ENCODE peak calls at places on chromosomes 5 and 9, in ten cellular contexts. One of them, this sample, is unnamed.

GRCh38 chr9:14197459-14197858 is 116.5 kb downstream of the NFIB start:
- DNase-seq in HCT116: no peak
- DNase-seq in spleen: no peak
- DNase-seq in H1: no peak
- DNase-seq in GM12891: no peak
- DNase-seq in K562: no peak
- DNase-seq in GM23338: no peak
- DNase-seq in transverse colon: no peak
- DNase-seq in Panc1: no peak
- DNase-seq in stomach: no peak
- DNase-seq in this sample: no peak

GRCh38 chr9:134226221-134226930 is 62.0 kb upstream of the RNU6ATAC start:
- DNase-seq in HCT116: no peak
- DNase-seq in spleen: no peak
- DNase-seq in H1: no peak
- DNase-seq in GM12891: no peak
- DNase-seq in K562: no peak
- DNase-seq in GM23338: no peak
- DNase-seq in transverse colon: peak; percentile 46
- DNase-seq in Panc1: no peak
- DNase-seq in stomach: peak; percentile 37
- DNase-seq in this sample: no peak

GRCh38 chr9:138112090-138112748 is 234.6 kb downstream of the CACNA1B start:
- DNase-seq in HCT116: no peak
- DNase-seq in spleen: peak; percentile 37
- DNase-seq in H1: no peak
- DNase-seq in GM12891: no peak
- DNase-seq in K562: no peak
- DNase-seq in GM23338: no peak
- DNase-seq in transverse colon: no peak
- DNase-seq in Panc1: no peak
- DNase-seq in stomach: peak; percentile 14
- DNase-seq in this sample: no peak

GRCh38 chr5:116076496-116076895 is 8.3 kb upstream of the COMMD10 start:
- DNase-seq in HCT116: no peak
- DNase-seq in spleen: no peak
- DNase-seq in H1: no peak
- DNase-seq in GM12891: peak; percentile 26
- DNase-seq in K562: no peak
- DNase-seq in GM23338: no peak
- DNase-seq in transverse colon: no peak
- DNase-seq in Panc1: no peak
- DNase-seq in stomach: no peak
- DNase-seq in this sample: no peak

GRCh38 chr9:136728548-136729123 is 14.1 kb downstream of the LCN10 start:
- DNase-seq in HCT116: no peak
- DNase-seq in spleen: no peak
- DNase-seq in H1: no peak
- DNase-seq in GM12891: no peak
- DNase-seq in K562: peak; percentile 49
- DNase-seq in GM23338: peak; percentile 70
- DNase-seq in transverse colon: peak; percentile 31
- DNase-seq in Panc1: no peak
- DNase-seq in stomach: no peak
- DNase-seq in this sample: no peak

GRCh38 chr9:136629001-136629878 is 33.5 kb upstream of the EGFL7 start:
- DNase-seq in HCT116: no peak
- DNase-seq in spleen: peak; percentile 74
- DNase-seq in H1: no peak
- DNase-seq in GM12891: no peak
- DNase-seq in K562: no peak
- DNase-seq in GM23338: no peak
- DNase-seq in transverse colon: peak; percentile 46
- DNase-seq in Panc1: no peak
- DNase-seq in stomach: no peak
- DNase-seq in this sample: no peak

GRCh38 chr5:88813805-88814584 is 69.0 kb downstream of the MEF2C start:
- DNase-seq in HCT116: no peak
- DNase-seq in spleen: no peak
- DNase-seq in H1: no peak
- DNase-seq in GM12891: no peak
- DNase-seq in K562: peak; percentile 60
- DNase-seq in GM23338: peak; percentile 48
- DNase-seq in transverse colon: no peak
- DNase-seq in Panc1: no peak
- DNase-seq in stomach: no peak
- DNase-seq in this sample: no peak

GRCh38 chr5:157312492-157312891 is 46.6 kb downstream of the CYFIP2 start:
- DNase-seq in HCT116: peak; percentile 67
- DNase-seq in spleen: no peak
- DNase-seq in H1: no peak
- DNase-seq in GM12891: peak; percentile 52
- DNase-seq in K562: peak; percentile 59
- DNase-seq in GM23338: peak; percentile 65
- DNase-seq in transverse colon: peak; percentile 47
- DNase-seq in Panc1: peak; percentile 36
- DNase-seq in stomach: peak; percentile 43
- DNase-seq in this sample: no peak

GRCh38 chr5:142783601-142784291 is 13.6 kb downstream of the ARHGAP26 start:
- DNase-seq in HCT116: no peak
- DNase-seq in spleen: no peak
- DNase-seq in H1: no peak
- DNase-seq in GM12891: no peak
- DNase-seq in K562: no peak
- DNase-seq in GM23338: no peak
- DNase-seq in transverse colon: no peak
- DNase-seq in Panc1: no peak
- DNase-seq in stomach: no peak
- DNase-seq in this sample: peak; percentile 75

GRCh38 chr9:88748566-88749238 is 213.7 kb downstream of the NXNL2 start:
- DNase-seq in HCT116: no peak
- DNase-seq in spleen: peak; percentile 56
- DNase-seq in H1: no peak
- DNase-seq in GM12891: no peak
- DNase-seq in K562: no peak
- DNase-seq in GM23338: no peak
- DNase-seq in transverse colon: no peak
- DNase-seq in Panc1: no peak
- DNase-seq in stomach: no peak
- DNase-seq in this sample: peak; percentile 85

GRCh38 chr5:174559141-174559540 is 165.2 kb upstream of the MSX2 start:
- DNase-seq in HCT116: no peak
- DNase-seq in spleen: no peak
- DNase-seq in H1: no peak
- DNase-seq in GM12891: no peak
- DNase-seq in K562: no peak
- DNase-seq in GM23338: no peak
- DNase-seq in transverse colon: no peak
- DNase-seq in Panc1: no peak
- DNase-seq in stomach: no peak
- DNase-seq in this sample: no peak

GRCh38 chr5:40474250-40474649 is 205.5 kb upstream of the PTGER4 start:
- DNase-seq in HCT116: no peak
- DNase-seq in spleen: no peak
- DNase-seq in H1: peak; percentile 13
- DNase-seq in GM12891: no peak
- DNase-seq in K562: no peak
- DNase-seq in GM23338: peak; percentile 30
- DNase-seq in transverse colon: no peak
- DNase-seq in Panc1: no peak
- DNase-seq in stomach: no peak
- DNase-seq in this sample: no peak

GRCh38 chr5:169548315-169548714 is 35.3 kb upstream of the SPDL1 start:
- DNase-seq in HCT116: no peak
- DNase-seq in spleen: no peak
- DNase-seq in H1: no peak
- DNase-seq in GM12891: no peak
- DNase-seq in K562: no peak
- DNase-seq in GM23338: peak; percentile 55
- DNase-seq in transverse colon: no peak
- DNase-seq in Panc1: peak; percentile 33
- DNase-seq in stomach: no peak
- DNase-seq in this sample: no peak

GRCh38 chr5:172370648-172371248 is 83.6 kb downstream of the SH3PXD2B start:
- DNase-seq in HCT116: peak; percentile 33
- DNase-seq in spleen: no peak
- DNase-seq in H1: no peak
- DNase-seq in GM12891: no peak
- DNase-seq in K562: peak; percentile 56
- DNase-seq in GM23338: peak; percentile 87
- DNase-seq in transverse colon: no peak
- DNase-seq in Panc1: no peak
- DNase-seq in stomach: peak; percentile 37
- DNase-seq in this sample: no peak

GRCh38 chr5:146722361-146722779 is 156.2 kb downstream of the PPP2R2B start:
- DNase-seq in HCT116: no peak
- DNase-seq in spleen: no peak
- DNase-seq in H1: no peak
- DNase-seq in GM12891: no peak
- DNase-seq in K562: no peak
- DNase-seq in GM23338: no peak
- DNase-seq in transverse colon: no peak
- DNase-seq in Panc1: no peak
- DNase-seq in stomach: no peak
- DNase-seq in this sample: no peak

GRCh38 chr5:17024686-17025180 is 88.6 kb upstream of the MYO10 start:
- DNase-seq in HCT116: no peak
- DNase-seq in spleen: no peak
- DNase-seq in H1: no peak
- DNase-seq in GM12891: no peak
- DNase-seq in K562: no peak
- DNase-seq in GM23338: no peak
- DNase-seq in transverse colon: no peak
- DNase-seq in Panc1: no peak
- DNase-seq in stomach: no peak
- DNase-seq in this sample: no peak

DNA sequence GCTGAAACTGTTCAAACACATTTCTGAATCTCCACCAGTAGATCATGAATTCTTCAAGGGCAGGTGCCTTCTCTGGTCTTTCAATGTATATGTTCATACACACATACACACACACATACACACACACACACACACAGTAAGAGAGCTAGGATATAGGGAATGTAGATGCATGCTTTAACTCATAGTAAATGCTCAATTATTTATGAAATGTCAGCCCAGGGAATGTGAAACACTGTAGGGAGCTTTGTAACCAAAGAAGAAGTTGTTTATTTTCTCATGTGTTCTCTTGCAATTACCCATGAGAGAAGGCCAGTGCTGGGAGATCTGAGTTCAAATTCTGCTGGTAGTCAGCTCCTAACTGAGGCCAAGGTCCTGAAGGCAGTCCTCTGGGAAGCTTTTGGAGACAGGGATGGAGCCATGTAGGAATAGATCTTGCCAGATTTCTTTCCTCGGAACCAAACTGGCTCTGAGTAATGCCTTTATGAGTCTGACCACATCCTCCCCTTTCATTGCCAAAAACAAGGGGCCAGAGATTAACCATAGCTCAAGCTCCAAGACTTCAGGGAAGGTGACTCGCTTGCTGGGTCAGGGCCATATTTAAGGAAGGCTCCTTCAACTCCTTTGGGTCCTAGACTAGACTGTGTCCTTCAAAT is 487.0 kb upstream of the TNC start:
- DNase-seq in HCT116: no peak
- DNase-seq in spleen: no peak
- DNase-seq in H1: no peak
- DNase-seq in GM12891: no peak
- DNase-seq in K562: no peak
- DNase-seq in GM23338: no peak
- DNase-seq in transverse colon: no peak
- DNase-seq in Panc1: no peak
- DNase-seq in stomach: no peak
- DNase-seq in this sample: no peak
- TF ChIP-seq POLR2AphosphoS5 in HCT116: no peak
- TF ChIP-seq POLR2AphosphoS5 in spleen: no peak
- TF ChIP-seq POLR2AphosphoS5 in H1: no peak
- TF ChIP-seq POLR2AphosphoS5 in GM12891: no peak
- TF ChIP-seq POLR2AphosphoS5 in K562: no peak
- TF ChIP-seq POLR2AphosphoS5 in GM23338: no peak
- TF ChIP-seq POLR2AphosphoS5 in transverse colon: no peak
- TF ChIP-seq POLR2AphosphoS5 in Panc1: no peak
- TF ChIP-seq POLR2AphosphoS5 in stomach: no peak
- TF ChIP-seq POLR2AphosphoS5 in this sample: no peak

DNA sequence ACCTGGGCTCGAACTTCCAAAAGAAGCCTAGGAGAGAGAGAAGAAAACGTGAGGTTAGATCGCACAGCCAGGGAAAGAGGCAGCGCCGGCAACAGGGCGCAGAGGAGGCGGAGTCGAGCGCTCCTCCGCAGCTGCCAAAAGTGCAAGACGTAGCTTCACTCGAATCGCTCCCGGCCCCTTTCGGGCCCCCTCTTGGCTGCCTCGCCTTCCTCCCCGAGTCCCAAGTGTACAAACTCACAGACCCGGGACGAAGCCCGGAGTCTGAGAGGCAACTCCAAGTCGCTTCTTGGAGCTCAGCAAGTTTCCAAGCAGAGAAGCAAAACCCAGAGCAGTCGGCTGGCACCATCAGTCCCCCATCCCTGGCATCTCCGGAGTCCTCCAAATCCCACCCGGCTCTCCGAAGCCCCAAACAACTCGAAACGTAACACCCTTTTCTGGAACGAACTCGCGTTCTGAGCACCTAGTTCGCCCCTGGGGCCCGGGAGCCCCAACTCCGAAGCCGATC is 1.2 kb downstream of the MIER3 start:
- DNase-seq in HCT116: peak; percentile 13
- DNase-seq in spleen: peak; percentile 89
- DNase-seq in H1: no peak
- DNase-seq in GM12891: peak; percentile 38
- DNase-seq in K562: peak; percentile 80
- DNase-seq in GM23338: peak; percentile 75
- DNase-seq in transverse colon: peak; percentile 76
- DNase-seq in Panc1: no peak
- DNase-seq in stomach: peak; percentile 66
- DNase-seq in this sample: peak; percentile 86
- TF ChIP-seq POLR2AphosphoS5 in HCT116: no peak
- TF ChIP-seq POLR2AphosphoS5 in spleen: peak; percentile 53
- TF ChIP-seq POLR2AphosphoS5 in H1: peak; percentile 45
- TF ChIP-seq POLR2AphosphoS5 in GM12891: no peak
- TF ChIP-seq POLR2AphosphoS5 in K562: peak; percentile 16
- TF ChIP-seq POLR2AphosphoS5 in GM23338: no peak
- TF ChIP-seq POLR2AphosphoS5 in transverse colon: peak; percentile 47
- TF ChIP-seq POLR2AphosphoS5 in Panc1: no peak
- TF ChIP-seq POLR2AphosphoS5 in stomach: no peak
- TF ChIP-seq POLR2AphosphoS5 in this sample: peak; percentile 19

GRCh38 chr9:129027685-129028191 is 393 bp downstream of the SH3GLB2 start:
- DNase-seq in HCT116: no peak
- DNase-seq in spleen: peak; percentile 96
- DNase-seq in H1: no peak
- DNase-seq in GM12891: peak; percentile 59
- DNase-seq in K562: peak; percentile 56
- DNase-seq in GM23338: peak; percentile 71
- DNase-seq in transverse colon: peak; percentile 77
- DNase-seq in Panc1: no peak
- DNase-seq in stomach: peak; percentile 78
- DNase-seq in this sample: peak; percentile 85
- TF ChIP-seq POLR2AphosphoS5 in HCT116: no peak
- TF ChIP-seq POLR2AphosphoS5 in spleen: peak; percentile 10
- TF ChIP-seq POLR2AphosphoS5 in H1: no peak
- TF ChIP-seq POLR2AphosphoS5 in GM12891: no peak
- TF ChIP-seq POLR2AphosphoS5 in K562: no peak
- TF ChIP-seq POLR2AphosphoS5 in GM23338: no peak
- TF ChIP-seq POLR2AphosphoS5 in transverse colon: no peak
- TF ChIP-seq POLR2AphosphoS5 in Panc1: no peak
- TF ChIP-seq POLR2AphosphoS5 in stomach: no peak
- TF ChIP-seq POLR2AphosphoS5 in this sample: no peak

GRCh38 chr5:1973391-1974013 is 90.8 kb upstream of the IRX4 start:
- DNase-seq in HCT116: peak; percentile 2
- DNase-seq in spleen: peak; percentile 41
- DNase-seq in H1: no peak
- DNase-seq in GM12891: no peak
- DNase-seq in K562: no peak
- DNase-seq in GM23338: no peak
- DNase-seq in transverse colon: no peak
- DNase-seq in Panc1: no peak
- DNase-seq in stomach: no peak
- DNase-seq in this sample: no peak
- TF ChIP-seq POLR2AphosphoS5 in HCT116: no peak
- TF ChIP-seq POLR2AphosphoS5 in spleen: no peak
- TF ChIP-seq POLR2AphosphoS5 in H1: no peak
- TF ChIP-seq POLR2AphosphoS5 in GM12891: no peak
- TF ChIP-seq POLR2AphosphoS5 in K562: no peak
- TF ChIP-seq POLR2AphosphoS5 in GM23338: no peak
- TF ChIP-seq POLR2AphosphoS5 in transverse colon: no peak
- TF ChIP-seq POLR2AphosphoS5 in Panc1: no peak
- TF ChIP-seq POLR2AphosphoS5 in stomach: no peak
- TF ChIP-seq POLR2AphosphoS5 in this sample: no peak